ENCODE peak calls at places on chromosome 1, in five cellular contexts. A, C, X, P and N are unnamed samples.

GRCh38 chr1:212179394-212180076 is 105.7 kb upstream of the PPP2R5A start:
- DNase-seq in A (no peak), C (no peak), X (no peak), P (peak; percentile 40), N (no peak)

GRCh38 chr1:224047538-224047937 is 66.4 kb upstream of the FBXO28 start:
- DNase-seq in A (no peak), C (no peak), X (no peak), P (no peak), N (no peak)

GRCh38 chr1:208834346-208835081 is 590.3 kb upstream of the PLXNA2 start:
- DNase-seq in A (no peak), C (no peak), X (no peak), P (no peak), N (no peak)

GRCh38 chr1:26887125-26887524 is 3.0 kb downstream of the GPN2 start:
- DNase-seq in A (no peak), C (no peak), X (no peak), P (peak; percentile 35), N (no peak)

GRCh38 chr1:85991261-85991660 is 165.3 kb downstream of the COL24A1 start:
- DNase-seq in A (no peak), C (no peak), X (no peak), P (no peak), N (no peak)

GRCh38 chr1:103107696-103108524 is at the start of gene COL11A1:
- DNase-seq in A (no peak), C (no peak), X (no peak), P (no peak), N (no peak)

GRCh38 chr1:43423672-43424550 is 29.8 kb downstream of the HYI start:
- DNase-seq in A (no peak), C (no peak), X (no peak), P (no peak), N (no peak)

GRCh38 chr1:33005812-33006465 is 30.7 kb downstream of the AK2 start:
- DNase-seq in A (no peak), C (no peak), X (no peak), P (no peak), N (no peak)

DNA sequence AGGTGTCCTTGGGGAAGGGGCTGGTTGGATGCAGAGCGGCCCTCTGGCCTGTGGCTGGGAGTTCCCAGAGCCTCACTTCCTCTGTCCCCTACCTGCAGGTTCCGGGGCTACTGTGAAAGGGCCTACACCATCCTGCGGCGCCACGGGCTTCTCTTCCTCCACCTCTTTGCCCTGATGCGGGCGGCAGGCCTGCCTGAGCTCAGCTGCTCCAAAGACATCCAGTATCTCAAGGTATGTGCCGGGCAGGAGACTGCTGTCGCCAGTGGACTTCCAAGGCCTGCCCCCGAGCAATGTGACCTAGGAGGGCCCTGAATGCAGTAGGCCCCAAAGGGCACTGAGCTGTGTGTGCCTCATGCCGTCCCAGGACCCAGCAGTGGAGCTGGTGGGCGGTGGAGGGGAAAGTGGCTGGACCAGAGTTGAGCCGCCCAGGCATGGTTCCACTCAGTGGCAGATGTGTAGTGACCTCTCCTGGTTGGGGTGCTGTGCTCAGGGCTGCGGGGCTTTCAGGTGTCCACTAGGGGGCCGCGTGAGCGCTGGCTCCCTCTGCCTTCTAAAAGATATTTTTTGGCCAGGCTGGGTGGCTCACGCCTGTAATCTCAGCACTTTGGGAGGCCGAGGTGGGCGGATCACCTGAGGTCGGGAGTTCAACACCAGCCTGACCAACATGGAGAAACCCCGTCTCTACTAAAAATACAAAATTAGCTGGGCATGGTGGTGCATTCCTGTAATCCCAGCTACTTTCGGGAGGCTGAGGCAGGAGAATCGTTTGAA is 73.4 kb downstream of the PIK3CD start:
- DNase-seq in A (no peak), C (peak; percentile 89), X (peak; percentile 52), P (peak; percentile 67), N (peak; percentile 64)
- TF ChIP-seq CTCF in A (peak; percentile 63), C (peak; percentile 76), X (peak; percentile 92), P (peak; percentile 55), N (peak; percentile 65)

GRCh38 chr1:173432331-173432730 is 44.8 kb upstream of the PRDX6 start:
- DNase-seq in A (no peak), C (no peak), X (no peak), P (no peak), N (no peak)

GRCh38 chr1:173431663-173432045 is 45.5 kb upstream of the PRDX6 start:
- DNase-seq in A (no peak), C (no peak), X (no peak), P (no peak), N (no peak)

GRCh38 chr1:173436831-173437428 is 40.2 kb upstream of the PRDX6 start:
- DNase-seq in A (no peak), C (no peak), X (no peak), P (no peak), N (no peak)

GRCh38 chr1:173430707-173431662 is 46.1 kb upstream of the PRDX6 start:
- DNase-seq in A (peak; percentile 78), C (peak; percentile 59), X (peak; percentile 84), P (peak; percentile 62), N (no peak)

DNA sequence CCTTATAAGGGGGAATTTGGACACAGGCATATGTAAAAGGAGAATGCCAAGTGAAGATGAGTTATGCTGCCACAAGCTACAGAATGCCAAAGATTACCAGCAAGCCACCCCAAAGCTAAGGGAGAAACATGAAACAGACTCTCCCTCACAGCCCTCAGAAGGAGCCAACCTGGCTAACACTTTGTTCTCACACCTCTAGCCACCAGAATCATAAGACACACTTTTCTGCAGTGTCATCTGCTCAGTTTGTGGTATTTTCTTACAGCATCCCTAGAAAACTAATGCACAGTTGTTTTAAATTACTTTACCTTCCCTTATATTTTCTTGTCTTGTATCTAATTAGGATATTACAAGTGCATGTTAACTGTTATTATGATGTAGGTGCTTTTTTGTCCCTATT is 43.2 kb upstream of the PRDX6 start:
- DNase-seq in A (no peak), C (no peak), X (no peak), P (no peak), N (no peak)
- TF ChIP-seq CTCF in A (no peak), C (no peak), X (no peak), P (no peak), N (no peak)

DNA sequence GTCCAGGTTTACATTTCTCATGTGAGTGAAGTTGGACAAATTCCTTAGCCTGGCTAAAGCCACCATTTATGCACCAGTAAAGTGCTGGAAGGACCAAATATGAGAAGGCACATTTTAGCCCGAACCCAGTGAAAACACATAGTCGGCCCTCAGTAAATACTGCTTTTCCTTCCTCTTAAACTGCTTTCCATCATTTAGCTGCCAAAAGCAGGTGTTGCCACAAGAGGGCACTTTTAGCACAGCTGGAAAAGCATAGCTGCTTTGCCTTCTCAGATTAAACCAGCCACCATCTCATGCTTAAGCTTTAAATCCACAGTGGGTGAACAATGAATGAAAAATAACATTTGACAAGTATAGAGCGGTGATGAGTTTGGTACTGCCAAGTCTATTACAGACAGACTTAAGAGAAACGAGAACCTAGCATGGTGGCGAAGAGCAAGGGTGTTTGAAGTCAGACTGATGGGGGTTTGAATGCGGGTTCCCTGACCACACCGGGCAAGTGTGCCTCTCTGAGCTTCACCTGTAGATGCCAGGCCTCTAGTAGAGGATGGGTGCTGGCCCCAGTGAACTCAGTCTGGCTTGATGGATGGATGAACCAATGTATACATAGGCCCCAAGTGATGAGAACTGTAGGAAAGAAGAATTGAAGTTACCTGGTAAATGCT is 57.8 kb downstream of the SLC35D1 start:
- DNase-seq in A (no peak), C (peak; percentile 54), X (peak; percentile 57), P (peak; percentile 16), N (peak; percentile 21)
- TF ChIP-seq CTCF in A (peak; percentile 54), C (peak; percentile 81), X (peak; percentile 73), P (peak; percentile 78), N (peak; percentile 86)

GRCh38 chr1:41418868-41419583 is 57.8 kb downstream of the FOXO6 start:
- DNase-seq in A (no peak), C (no peak), X (no peak), P (peak; percentile 73), N (no peak)
- TF ChIP-seq CTCF in A (no peak), C (no peak), X (no peak), P (no peak), N (peak; percentile 10)

GRCh38 chr1:220233927-220234326 is 38.3 kb downstream of the RAB3GAP2 start:
- DNase-seq in A (no peak), C (no peak), X (no peak), P (no peak), N (no peak)
- TF ChIP-seq CTCF in A (no peak), C (no peak), X (no peak), P (no peak), N (no peak)

GRCh38 chr1:203346755-203347102 is 4.2 kb downstream of the FMOD start:
- DNase-seq in A (no peak), C (no peak), X (no peak), P (no peak), N (no peak)

GRCh38 chr1:203343956-203344355 is 7.0 kb downstream of the FMOD start:
- DNase-seq in A (no peak), C (no peak), X (no peak), P (no peak), N (no peak)

GRCh38 chr1:203349166-203349565 is 1.8 kb downstream of the FMOD start:
- DNase-seq in A (no peak), C (no peak), X (no peak), P (no peak), N (no peak)

GRCh38 chr1:203349757-203350522 is 982 bp downstream of the FMOD start:
- DNase-seq in A (no peak), C (no peak), X (no peak), P (no peak), N (no peak)

GRCh38 chr1:203346060-203346754 is 4.7 kb downstream of the FMOD start:
- DNase-seq in A (no peak), C (no peak), X (no peak), P (no peak), N (no peak)
- TF ChIP-seq CTCF in A (no peak), C (no peak), X (no peak), P (no peak), N (no peak)

GRCh38 chr1:50474859-50475809 is 51.9 kb upstream of the DMRTA2 start:
- DNase-seq in A (no peak), C (no peak), X (no peak), P (peak; percentile 2), N (no peak)
- TF ChIP-seq CTCF in A (no peak), C (no peak), X (no peak), P (no peak), N (no peak)

GRCh38 chr1:156892190-156893047 is 1.1 kb upstream of the PEAR1 start:
- DNase-seq in A (peak; percentile 71), C (peak; percentile 88), X (peak; percentile 77), P (peak; percentile 89), N (peak; percentile 88)

GRCh38 chr1:156895408-156895874 is 1.9 kb downstream of the PEAR1 start:
- DNase-seq in A (no peak), C (no peak), X (no peak), P (no peak), N (no peak)

GRCh38 chr1:156894711-156895407 is 1.3 kb downstream of the PEAR1 start:
- DNase-seq in A (no peak), C (no peak), X (no peak), P (no peak), N (no peak)

GRCh38 chr1:156893048-156893953 is at the start of gene PEAR1:
- DNase-seq in A (no peak), C (no peak), X (no peak), P (no peak), N (no peak)

GRCh38 chr1:156894001-156894400 is 483 bp downstream of the PEAR1 start:
- DNase-seq in A (no peak), C (no peak), X (no peak), P (no peak), N (no peak)
- TF ChIP-seq CTCF in A (no peak), C (no peak), X (no peak), P (no peak), N (no peak)